ENCODE peak calls at places on chromosomes 16 and 17, in four cellular contexts. I is mesenchymal stem cell, H is neuronal stem cell, C is IMR-90. N is an unnamed sample.

GRCh38 chr17:1469231-1469852 is 13.3 kb upstream of the CRK start:
- DNase-seq in H (no peak), C (no peak), I (no peak), N (peak)

GRCh38 chr17:45688820-45689219 is 95.3 kb upstream of the CRHR1 start:
- DNase-seq in I (no peak), C (no peak), H (no peak), N (no peak)

GRCh38 chr16:15494231-15494630 is 59.8 kb downstream of the BMERB1 start:
- DNase-seq in I (peak), H (no peak), C (peak), N (no peak)

GRCh38 chr17:39705786-39706348 is 6.0 kb downstream of the ERBB2 start:
- DNase-seq in H (no peak), C (no peak), I (no peak), N (peak)

GRCh38 chr17:61635913-61636432 is 45.0 kb upstream of the NACA2 start:
- DNase-seq in I (peak), H (peak), C (peak), N (peak)

GRCh38 chr17:21210411-21211076 is 3.4 kb downstream of the TMEM11 start:
- DNase-seq in C (no peak), H (no peak), I (no peak), N (no peak)

GRCh38 chr16:53048139-53048915 is 4.4 kb downstream of the CHD9NB start:
- DNase-seq in C (no peak), I (no peak), H (no peak), N (no peak)

GRCh38 chr16:83878838-83879237 is 20.1 kb upstream of the MLYCD start:
- DNase-seq in C (peak), H (no peak), I (peak), N (peak)

GRCh38 chr17:79524201-79524882 is 86.5 kb downstream of the RBFOX3 start:
- DNase-seq in C (no peak), I (no peak), H (no peak), N (no peak)

GRCh38 chr16:27460663-27461482 is 58.9 kb downstream of the IL21R start:
- DNase-seq in H (no peak), I (no peak), C (no peak), N (no peak)

GRCh38 chr16:66357523-66357928 is 9.0 kb upstream of the CDH5 start:
- DNase-seq in I (peak), C (peak), H (peak), N (peak)

GRCh38 chr17:4854181-4854681 is 21.1 kb downstream of the MINK1 start:
- DNase-seq in I (no peak), H (no peak), C (peak), N (peak)

GRCh38 chr17:6502142-6502541 is 54.2 kb downstream of the PITPNM3 start:
- DNase-seq in H (no peak), C (no peak), I (no peak), N (no peak)

GRCh38 chr16:86396318-86396882 is 113.9 kb upstream of the FOXF1 start:
- DNase-seq in H (no peak), I (peak), C (peak), N (no peak)

GRCh38 chr17:35257080-35257701 is 14.3 kb downstream of the SLFN5 start:
- DNase-seq in I (no peak), C (peak), H (no peak), N (no peak)

GRCh38 chr17:18142417-18142816 is 33.9 kb downstream of the MYO15A start:
- DNase-seq in C (no peak), I (no peak), H (no peak), N (no peak)

GRCh38 chr16:71851726-71852125 is 6.0 kb downstream of the ATXN1L start:
- DNase-seq in C (no peak), H (no peak), I (no peak), N (no peak)

GRCh38 chr16:77660311-77660710 is 62.0 kb upstream of the NUDT7 start:
- DNase-seq in H (peak), I (peak), C (peak), N (no peak)

GRCh38 chr17:34756670-34757021 is 177.3 kb downstream of the TMEM132E start:
- DNase-seq in C (no peak), I (no peak), H (no peak), N (no peak)

GRCh38 chr16:68490829-68491575 is 42.7 kb upstream of the SMPD3 start:
- DNase-seq in I (no peak), H (no peak), C (peak), N (peak)

GRCh38 chr17:61467416-61468262 is 15.4 kb downstream of the TBX4 start:
- DNase-seq in H (no peak), I (peak), C (peak), N (peak)

GRCh38 chr17:75590314-75590761 is 2.7 kb downstream of the MYO15B start:
- DNase-seq in H (no peak), C (no peak), I (no peak), N (no peak)

GRCh38 chr17:75590849-75591721 is 3.5 kb downstream of the MYO15B start:
- DNase-seq in I (no peak), C (no peak), H (no peak), N (peak)

GRCh38 chr17:75588546-75589016 is 981 bp downstream of the MYO15B start:
- DNase-seq in I (no peak), C (no peak), H (peak), N (no peak)

GRCh38 chr17:75589017-75589918 is 1.7 kb downstream of the MYO15B start:
- DNase-seq in H (peak), I (peak), C (peak), N (peak)

DNA sequence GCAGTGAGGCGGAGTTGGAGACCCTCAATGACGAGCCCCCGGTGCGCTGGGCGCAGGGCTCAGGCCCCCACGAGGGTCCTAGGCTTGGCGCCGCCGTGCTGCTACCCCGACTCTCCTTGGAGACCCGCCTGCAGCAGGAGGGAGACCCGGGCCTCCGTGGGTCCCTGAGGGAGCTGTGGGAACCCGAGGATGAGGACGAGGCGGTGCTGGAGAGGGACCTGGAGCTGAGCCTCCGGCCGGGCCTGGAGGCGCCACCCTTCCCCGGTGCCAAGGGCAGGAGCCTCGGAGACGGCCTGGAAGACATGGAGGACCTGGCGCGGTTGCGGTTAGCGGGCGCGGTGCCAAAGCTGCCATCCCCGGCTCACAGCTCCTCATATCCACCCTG is 2.3 kb downstream of the MYO15B start:
- DNase-seq in H (no peak), I (no peak), C (no peak), N (no peak)
- H2BK5ac ChIP-seq in H (peak), I (no peak), C (no peak), N (no peak)

GRCh38 chr17:43542854-43543253 is 3.3 kb downstream of the ETV4 start:
- DNase-seq in C (no peak), I (no peak), H (no peak), N (no peak)
- H2BK5ac ChIP-seq in C (no peak), I (no peak), H (no peak), N (no peak)

GRCh38 chr16:56348168-56349085 is 76.9 kb downstream of the AMFR start:
- DNase-seq in I (no peak), C (peak), H (no peak), N (no peak)

GRCh38 chr16:56351481-56351880 is 73.9 kb downstream of the AMFR start:
- DNase-seq in C (no peak), I (no peak), H (no peak), N (no peak)

GRCh38 chr16:56350491-56351405 is 74.6 kb downstream of the AMFR start:
- DNase-seq in H (no peak), I (no peak), C (no peak), N (no peak)

GRCh38 chr16:56349086-56349415 is 76.3 kb downstream of the AMFR start:
- DNase-seq in H (no peak), C (no peak), I (no peak), N (no peak)

DNA sequence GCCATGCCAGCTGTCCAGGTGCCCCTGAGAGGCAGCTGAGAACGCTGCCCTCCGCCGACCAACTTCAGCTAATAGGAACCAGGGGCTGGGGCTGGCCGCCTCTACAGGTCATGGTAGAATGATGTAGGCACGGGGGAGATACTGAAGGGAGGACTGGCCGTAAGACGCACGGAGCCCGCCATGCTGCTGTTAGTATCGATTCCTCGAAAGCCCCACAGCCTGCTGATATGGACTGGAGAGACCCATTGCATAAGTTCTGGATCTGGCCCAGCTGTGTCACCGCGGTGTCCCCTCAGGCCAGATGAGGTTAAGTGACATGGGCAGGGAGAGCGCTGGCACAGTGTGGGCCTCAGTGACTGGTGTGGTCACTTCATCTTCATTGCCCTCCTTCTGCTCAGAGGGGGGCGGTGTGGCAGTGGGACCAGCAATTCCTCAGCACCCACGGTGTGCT is 75.6 kb downstream of the AMFR start:
- DNase-seq in H (no peak), C (no peak), I (no peak), N (no peak)
- H2BK5ac ChIP-seq in H (no peak), C (no peak), I (no peak), N (no peak)

DNA sequence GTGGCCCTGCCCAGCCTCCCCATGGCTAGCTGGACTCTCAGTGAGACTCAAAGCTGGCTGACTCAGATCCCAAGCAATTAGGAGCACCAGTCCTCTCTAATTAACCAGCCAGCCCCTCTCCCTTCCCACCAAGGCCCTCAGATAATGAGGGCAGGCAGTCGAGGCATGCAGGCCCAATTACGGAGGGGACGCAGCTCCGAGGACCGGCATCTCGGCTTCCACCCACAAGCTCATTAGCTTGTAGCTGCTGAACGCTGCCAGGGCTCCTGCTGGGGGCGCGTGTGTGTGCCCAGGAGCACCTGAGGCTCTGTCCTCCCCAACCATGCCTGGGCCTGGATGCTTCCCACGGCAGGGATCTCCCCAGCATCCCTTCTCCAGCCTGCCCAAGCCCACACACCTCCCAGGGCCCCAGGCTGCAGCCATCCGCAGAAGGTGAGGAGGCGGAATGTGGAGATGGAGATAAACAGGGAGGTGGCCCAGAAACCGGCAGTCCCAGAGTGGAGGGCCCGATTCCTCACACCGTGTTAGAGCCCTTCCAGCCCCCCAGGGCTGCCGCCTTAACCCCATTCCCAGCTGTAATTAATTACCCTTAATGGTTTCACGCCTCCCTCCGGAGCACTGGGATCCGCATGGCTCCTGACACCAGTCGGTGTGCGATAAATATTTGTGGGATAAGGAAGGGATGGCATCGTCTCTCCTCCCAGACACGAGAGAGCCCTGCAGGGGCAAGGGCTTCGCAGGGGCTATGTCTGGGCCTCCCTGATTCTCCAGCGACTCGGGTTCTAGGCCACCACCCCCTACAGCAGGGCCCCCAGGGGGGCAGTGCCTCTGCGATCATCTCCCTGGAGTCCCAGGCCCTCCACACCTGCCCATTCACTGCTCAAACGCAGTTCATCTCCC is 42.2 kb downstream of the RPH3AL start:
- DNase-seq in C (no peak), I (no peak), H (peak), N (no peak)
- H2BK5ac ChIP-seq in C (no peak), I (no peak), H (no peak), N (no peak)

DNA sequence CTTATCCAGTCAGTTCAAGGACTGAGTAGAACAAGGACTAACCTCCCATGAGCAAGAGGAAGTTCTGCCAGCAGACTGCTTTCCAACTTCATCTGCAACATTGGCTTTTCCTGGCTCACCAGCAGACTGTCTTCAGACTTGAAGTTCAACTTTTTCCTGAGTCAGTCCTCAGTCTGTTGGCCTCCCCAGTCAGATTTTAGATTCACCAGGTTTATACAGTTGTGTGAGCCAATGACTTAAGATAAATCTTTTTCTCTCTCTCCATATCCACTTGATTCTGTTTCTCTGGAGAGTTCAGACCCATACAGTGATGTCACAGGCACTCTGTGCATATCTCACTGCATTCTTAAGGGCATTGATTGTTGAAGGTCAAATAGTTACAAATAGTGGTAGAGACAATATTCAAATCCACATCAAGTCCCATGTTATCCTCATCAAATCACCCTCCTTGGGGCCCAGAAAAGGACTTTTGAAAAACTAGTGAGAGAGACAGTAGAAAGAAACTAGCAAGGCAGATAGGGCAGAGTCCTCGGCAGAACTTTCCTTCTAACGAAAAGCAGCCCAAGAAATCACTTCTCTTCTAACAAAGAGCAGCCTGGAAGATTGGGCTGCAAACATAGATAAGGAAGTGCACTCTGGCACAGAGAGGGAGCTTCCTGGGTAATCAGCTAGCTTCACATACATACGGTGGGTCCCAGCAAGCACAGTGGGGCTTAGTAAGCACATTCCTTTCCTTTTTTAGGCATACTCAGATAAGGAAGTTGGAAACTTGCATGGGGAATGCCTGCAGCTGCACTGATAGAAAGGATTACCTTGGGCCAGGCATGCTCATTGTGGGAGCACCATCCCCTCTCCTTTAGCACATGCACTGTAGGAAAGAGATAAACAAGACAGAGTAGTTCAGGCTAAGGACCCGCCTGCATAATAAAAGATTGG is 132.3 kb upstream of the FAM20A start:
- DNase-seq in H (peak), I (peak), C (peak), N (peak)
- H2BK5ac ChIP-seq in H (no peak), I (no peak), C (peak), N (peak)

DNA sequence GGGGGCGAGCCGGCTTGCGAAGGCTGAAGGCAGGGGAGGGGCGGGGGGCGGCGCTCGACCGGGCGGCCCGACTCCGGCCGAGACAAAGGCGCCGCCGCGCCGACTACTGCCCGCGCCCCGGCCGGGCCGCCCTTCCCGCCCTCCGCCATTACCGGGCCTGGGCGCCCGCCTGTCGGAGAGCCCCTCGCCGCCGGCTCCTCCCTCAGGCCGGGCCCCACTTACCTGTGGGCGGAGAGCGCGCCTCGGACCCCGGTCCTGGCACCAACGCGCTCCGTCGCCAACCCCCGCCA is 286 bp downstream of the SIAH1 start:
- DNase-seq in H (no peak), I (peak), C (no peak), N (peak)
- H2BK5ac ChIP-seq in H (peak), I (peak), C (peak), N (peak)

N was measured in trophoblast cell.